ENCODE peak calls at places on chromosome 14, in five cellular contexts. One of them, this sample, is unnamed.

GRCh38 chr14:24398943-24399801 is at the start of gene NYNRIN:
- DNase-seq in breast epithelium: no peak
- DNase-seq in fibroblast of the aortic adventitia: peak; percentile 37
- DNase-seq in tibial artery: peak; percentile 78
- DNase-seq in choroid plexus epithelial cell: peak; percentile 40
- DNase-seq in this sample: no peak

GRCh38 chr14:61484826-61485584 is 163.6 kb downstream of the PRKCH start:
- DNase-seq in breast epithelium: no peak
- DNase-seq in fibroblast of the aortic adventitia: no peak
- DNase-seq in tibial artery: no peak
- DNase-seq in choroid plexus epithelial cell: no peak
- DNase-seq in this sample: no peak

GRCh38 chr14:33631021-33631420 is 319.9 kb downstream of the EGLN3 start:
- DNase-seq in breast epithelium: no peak
- DNase-seq in fibroblast of the aortic adventitia: peak; percentile 17
- DNase-seq in tibial artery: no peak
- DNase-seq in choroid plexus epithelial cell: no peak
- DNase-seq in this sample: no peak

GRCh38 chr14:42806909-42807315 is 1200.2 kb downstream of the LRFN5 start:
- DNase-seq in breast epithelium: no peak
- DNase-seq in fibroblast of the aortic adventitia: peak; percentile 73
- DNase-seq in tibial artery: no peak
- DNase-seq in choroid plexus epithelial cell: peak; percentile 78
- DNase-seq in this sample: no peak

GRCh38 chr14:62947291-62947690 is 98.0 kb downstream of the KCNH5 start:
- DNase-seq in breast epithelium: no peak
- DNase-seq in fibroblast of the aortic adventitia: no peak
- DNase-seq in tibial artery: no peak
- DNase-seq in choroid plexus epithelial cell: no peak
- DNase-seq in this sample: no peak

GRCh38 chr14:53536446-53536845 is 383.3 kb upstream of the DDHD1 start:
- DNase-seq in breast epithelium: no peak
- DNase-seq in fibroblast of the aortic adventitia: no peak
- DNase-seq in tibial artery: no peak
- DNase-seq in choroid plexus epithelial cell: no peak
- DNase-seq in this sample: no peak

GRCh38 chr14:67934851-67935250 is 115.3 kb downstream of the RAD51B start:
- DNase-seq in breast epithelium: no peak
- DNase-seq in fibroblast of the aortic adventitia: no peak
- DNase-seq in tibial artery: no peak
- DNase-seq in choroid plexus epithelial cell: no peak
- DNase-seq in this sample: no peak

GRCh38 chr14:23929822-23930294 is 23.7 kb upstream of the DHRS4 start:
- DNase-seq in breast epithelium: peak; percentile 54
- DNase-seq in fibroblast of the aortic adventitia: peak; percentile 74
- DNase-seq in tibial artery: peak; percentile 79
- DNase-seq in choroid plexus epithelial cell: peak; percentile 79
- DNase-seq in this sample: peak; percentile 81

GRCh38 chr14:22887990-22888378 is 5.0 kb downstream of the REM2 start:
- DNase-seq in breast epithelium: no peak
- DNase-seq in fibroblast of the aortic adventitia: no peak
- DNase-seq in tibial artery: peak; percentile 53
- DNase-seq in choroid plexus epithelial cell: no peak
- DNase-seq in this sample: peak; percentile 72

GRCh38 chr14:21257395-21258193 is 11.6 kb downstream of the HNRNPC start:
- DNase-seq in breast epithelium: no peak
- DNase-seq in fibroblast of the aortic adventitia: no peak
- DNase-seq in tibial artery: no peak
- DNase-seq in choroid plexus epithelial cell: peak; percentile 31
- DNase-seq in this sample: no peak

GRCh38 chr14:100282766-100283419 is 23.4 kb downstream of the SLC25A29 start:
- DNase-seq in breast epithelium: no peak
- DNase-seq in fibroblast of the aortic adventitia: no peak
- DNase-seq in tibial artery: no peak
- DNase-seq in choroid plexus epithelial cell: no peak
- DNase-seq in this sample: no peak

GRCh38 chr14:20998674-20999366 is at the start of gene SLC39A2:
- DNase-seq in breast epithelium: peak; percentile 66
- DNase-seq in fibroblast of the aortic adventitia: peak; percentile 73
- DNase-seq in tibial artery: peak; percentile 79
- DNase-seq in choroid plexus epithelial cell: peak; percentile 92
- DNase-seq in this sample: no peak

GRCh38 chr14:105879867-105880561 is 353.6 kb downstream of the TMEM121 start:
- DNase-seq in breast epithelium: no peak
- DNase-seq in fibroblast of the aortic adventitia: no peak
- DNase-seq in tibial artery: peak; percentile 60
- DNase-seq in choroid plexus epithelial cell: no peak
- DNase-seq in this sample: no peak

GRCh38 chr14:22977684-22978486 is 4.5 kb downstream of the AJUBA start:
- DNase-seq in breast epithelium: peak; percentile 66
- DNase-seq in fibroblast of the aortic adventitia: peak; percentile 84
- DNase-seq in tibial artery: peak; percentile 76
- DNase-seq in choroid plexus epithelial cell: peak; percentile 31
- DNase-seq in this sample: no peak

GRCh38 chr14:61064210-61064609 is 83.2 kb downstream of the SLC38A6 start:
- DNase-seq in breast epithelium: no peak
- DNase-seq in fibroblast of the aortic adventitia: no peak
- DNase-seq in tibial artery: no peak
- DNase-seq in choroid plexus epithelial cell: no peak
- DNase-seq in this sample: no peak

GRCh38 chr14:52307870-52308269 is 6.2 kb upstream of the PTGER2 start:
- DNase-seq in breast epithelium: no peak
- DNase-seq in fibroblast of the aortic adventitia: no peak
- DNase-seq in tibial artery: no peak
- DNase-seq in choroid plexus epithelial cell: no peak
- DNase-seq in this sample: no peak
- TF ChIP-seq CTCF in breast epithelium: no peak
- TF ChIP-seq CTCF in fibroblast of the aortic adventitia: no peak
- TF ChIP-seq CTCF in tibial artery: no peak
- TF ChIP-seq CTCF in choroid plexus epithelial cell: no peak
- TF ChIP-seq CTCF in this sample: no peak

GRCh38 chr14:76956253-76957090 is 72.0 kb downstream of the IRF2BPL start:
- DNase-seq in breast epithelium: peak; percentile 77
- DNase-seq in fibroblast of the aortic adventitia: peak; percentile 90
- DNase-seq in tibial artery: peak; percentile 97
- DNase-seq in choroid plexus epithelial cell: peak; percentile 77
- DNase-seq in this sample: peak; percentile 54
- TF ChIP-seq CTCF in breast epithelium: peak; percentile 18
- TF ChIP-seq CTCF in fibroblast of the aortic adventitia: no peak
- TF ChIP-seq CTCF in tibial artery: peak; percentile 21
- TF ChIP-seq CTCF in choroid plexus epithelial cell: no peak
- TF ChIP-seq CTCF in this sample: no peak

DNA sequence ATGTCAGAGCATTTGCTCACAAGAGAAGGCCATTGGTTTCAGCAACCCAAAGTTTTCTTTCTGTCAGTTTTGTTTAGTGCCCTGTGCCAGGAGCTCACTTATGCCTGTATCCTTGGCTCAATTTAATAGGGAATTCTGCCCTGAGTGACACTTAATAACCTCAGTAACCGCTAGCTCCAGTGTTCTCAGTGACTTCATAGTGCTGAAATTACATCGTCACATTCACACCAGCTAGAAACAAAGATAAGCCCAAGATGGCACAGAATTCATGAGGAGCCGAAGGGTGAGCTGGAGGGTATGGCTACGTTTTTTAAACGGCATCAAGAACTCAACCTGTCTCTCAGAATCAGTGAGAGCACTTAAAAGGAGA is 37.1 kb downstream of the PTGER2 start:
- DNase-seq in breast epithelium: no peak
- DNase-seq in fibroblast of the aortic adventitia: peak; percentile 66
- DNase-seq in tibial artery: no peak
- DNase-seq in choroid plexus epithelial cell: peak; percentile 41
- DNase-seq in this sample: no peak
- TF ChIP-seq CTCF in breast epithelium: no peak
- TF ChIP-seq CTCF in fibroblast of the aortic adventitia: no peak
- TF ChIP-seq CTCF in tibial artery: no peak
- TF ChIP-seq CTCF in choroid plexus epithelial cell: no peak
- TF ChIP-seq CTCF in this sample: no peak

GRCh38 chr14:31297701-31298344 is 90.2 kb upstream of the HECTD1 start:
- DNase-seq in breast epithelium: no peak
- DNase-seq in fibroblast of the aortic adventitia: peak; percentile 69
- DNase-seq in tibial artery: no peak
- DNase-seq in choroid plexus epithelial cell: peak; percentile 46
- DNase-seq in this sample: peak; percentile 23

GRCh38 chr14:31303654-31304053 is 96.1 kb upstream of the HECTD1 start:
- DNase-seq in breast epithelium: no peak
- DNase-seq in fibroblast of the aortic adventitia: no peak
- DNase-seq in tibial artery: no peak
- DNase-seq in choroid plexus epithelial cell: no peak
- DNase-seq in this sample: no peak

GRCh38 chr14:31297112-31297511 is 89.5 kb upstream of the HECTD1 start:
- DNase-seq in breast epithelium: no peak
- DNase-seq in fibroblast of the aortic adventitia: no peak
- DNase-seq in tibial artery: no peak
- DNase-seq in choroid plexus epithelial cell: no peak
- DNase-seq in this sample: no peak

GRCh38 chr14:31300883-31301282 is 93.3 kb upstream of the HECTD1 start:
- DNase-seq in breast epithelium: no peak
- DNase-seq in fibroblast of the aortic adventitia: no peak
- DNase-seq in tibial artery: no peak
- DNase-seq in choroid plexus epithelial cell: no peak
- DNase-seq in this sample: no peak

DNA sequence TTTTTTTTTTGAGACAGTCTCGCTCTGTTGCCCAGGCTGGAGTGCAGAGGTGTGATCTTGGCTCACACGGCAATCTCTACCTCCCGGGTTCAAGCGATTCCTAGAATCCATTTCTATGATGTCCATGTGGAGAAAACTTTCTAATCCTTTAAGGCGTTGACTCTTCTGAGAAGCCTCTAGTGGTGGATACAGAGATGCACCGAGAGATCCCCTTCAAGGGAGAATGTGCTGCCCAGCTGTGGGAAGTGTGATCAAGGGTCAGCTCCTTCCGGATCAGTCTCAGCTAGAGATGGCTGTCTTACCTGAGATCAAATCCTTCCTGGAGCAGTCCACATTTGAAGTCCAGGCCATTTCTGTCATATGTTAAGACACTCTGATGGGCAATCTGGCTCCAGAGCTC is 92.7 kb upstream of the HECTD1 start:
- DNase-seq in breast epithelium: no peak
- DNase-seq in fibroblast of the aortic adventitia: no peak
- DNase-seq in tibial artery: no peak
- DNase-seq in choroid plexus epithelial cell: peak; percentile 32
- DNase-seq in this sample: no peak
- TF ChIP-seq CTCF in breast epithelium: no peak
- TF ChIP-seq CTCF in fibroblast of the aortic adventitia: peak; percentile 15
- TF ChIP-seq CTCF in tibial artery: no peak
- TF ChIP-seq CTCF in choroid plexus epithelial cell: peak; percentile 50
- TF ChIP-seq CTCF in this sample: no peak

GRCh38 chr14:93619176-93619793 is 169.0 kb downstream of the PRIMA1 start:
- DNase-seq in breast epithelium: no peak
- DNase-seq in fibroblast of the aortic adventitia: peak; percentile 57
- DNase-seq in tibial artery: no peak
- DNase-seq in choroid plexus epithelial cell: peak; percentile 71
- DNase-seq in this sample: peak; percentile 49
- TF ChIP-seq CTCF in breast epithelium: peak; percentile 38
- TF ChIP-seq CTCF in fibroblast of the aortic adventitia: peak; percentile 47
- TF ChIP-seq CTCF in tibial artery: peak; percentile 28
- TF ChIP-seq CTCF in choroid plexus epithelial cell: peak; percentile 77
- TF ChIP-seq CTCF in this sample: peak; percentile 63

DNA sequence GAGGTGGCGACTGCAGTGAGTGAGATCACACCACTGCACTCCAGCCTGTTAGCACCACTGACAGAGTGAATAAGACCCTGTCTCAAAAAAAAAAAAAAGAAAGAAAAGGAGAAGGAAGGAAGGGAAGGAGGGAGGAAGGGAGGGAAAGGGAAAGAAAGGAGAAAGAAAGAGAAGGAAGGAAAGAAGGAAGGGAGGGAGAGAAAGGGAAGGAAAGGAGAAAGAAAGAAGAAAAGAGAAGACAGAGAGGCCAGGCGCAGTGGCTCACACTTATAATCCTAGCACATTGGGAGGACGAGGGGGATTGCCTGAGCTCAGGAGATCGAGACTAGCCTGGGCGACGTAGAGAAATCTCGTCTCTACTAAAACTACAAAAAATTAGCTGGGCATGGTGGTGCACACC is 13.2 kb downstream of the DCAF5 start:
- DNase-seq in breast epithelium: no peak
- DNase-seq in fibroblast of the aortic adventitia: no peak
- DNase-seq in tibial artery: no peak
- DNase-seq in choroid plexus epithelial cell: no peak
- DNase-seq in this sample: no peak
- TF ChIP-seq CTCF in breast epithelium: no peak
- TF ChIP-seq CTCF in fibroblast of the aortic adventitia: no peak
- TF ChIP-seq CTCF in tibial artery: no peak
- TF ChIP-seq CTCF in choroid plexus epithelial cell: no peak
- TF ChIP-seq CTCF in this sample: no peak

DNA sequence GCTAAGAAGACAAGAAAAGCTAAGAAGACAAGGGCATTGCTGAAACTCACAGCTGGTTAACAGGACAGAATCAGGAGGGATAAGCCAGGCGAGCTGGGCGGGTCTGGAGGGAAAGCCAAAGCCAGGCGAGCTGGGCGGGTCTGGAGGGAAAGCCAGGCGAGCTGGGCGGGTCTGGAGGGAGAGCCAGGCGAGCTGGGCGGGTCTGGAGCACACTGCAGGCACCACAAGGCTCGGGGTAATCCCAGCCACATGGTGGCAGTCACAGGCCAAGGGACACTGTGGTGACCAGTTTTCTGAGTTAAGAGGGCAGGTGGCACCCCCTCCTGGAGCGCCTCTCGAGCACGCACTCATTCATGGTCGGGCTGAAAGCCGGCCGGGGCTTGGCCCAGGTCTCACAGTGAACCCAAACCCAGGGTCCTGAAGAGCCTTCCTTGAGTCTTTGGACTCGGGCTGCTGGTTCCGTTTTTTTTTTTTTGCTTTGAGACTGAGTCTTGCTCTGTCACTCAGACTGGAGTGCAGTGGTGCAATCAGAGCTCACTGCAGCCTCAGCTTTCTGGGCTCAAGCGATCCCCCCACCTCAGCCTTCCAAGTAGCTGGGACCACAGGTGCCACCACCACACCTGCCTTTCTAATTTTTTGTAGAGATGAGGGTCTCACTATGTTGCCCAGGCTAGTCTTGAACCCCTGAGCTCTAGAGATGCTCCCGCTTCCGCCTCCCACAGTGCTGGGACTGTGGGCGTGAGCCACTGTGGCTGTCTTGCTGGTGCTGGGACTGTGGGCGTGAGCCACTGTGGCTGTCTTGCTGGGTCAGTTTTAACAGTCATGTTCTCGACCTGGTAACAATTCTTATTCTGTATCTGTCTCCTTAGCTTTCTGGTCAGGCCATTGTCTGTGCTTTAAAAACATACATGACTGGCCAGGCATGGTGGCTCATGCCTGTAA is 40.2 kb downstream of the HSP90AA1 start:
- DNase-seq in breast epithelium: peak; percentile 90
- DNase-seq in fibroblast of the aortic adventitia: peak; percentile 74
- DNase-seq in tibial artery: peak; percentile 95
- DNase-seq in choroid plexus epithelial cell: peak; percentile 28
- DNase-seq in this sample: peak; percentile 42
- TF ChIP-seq CTCF in breast epithelium: peak; percentile 60
- TF ChIP-seq CTCF in fibroblast of the aortic adventitia: peak; percentile 32
- TF ChIP-seq CTCF in tibial artery: peak; percentile 56
- TF ChIP-seq CTCF in choroid plexus epithelial cell: peak; percentile 7
- TF ChIP-seq CTCF in this sample: peak; percentile 26

GRCh38 chr14:95703341-95703740 is 10.6 kb downstream of the TCL1A start:
- DNase-seq in breast epithelium: no peak
- DNase-seq in fibroblast of the aortic adventitia: no peak
- DNase-seq in tibial artery: no peak
- DNase-seq in choroid plexus epithelial cell: no peak
- DNase-seq in this sample: no peak
- TF ChIP-seq CTCF in breast epithelium: no peak
- TF ChIP-seq CTCF in fibroblast of the aortic adventitia: no peak
- TF ChIP-seq CTCF in tibial artery: no peak
- TF ChIP-seq CTCF in choroid plexus epithelial cell: no peak
- TF ChIP-seq CTCF in this sample: no peak

GRCh38 chr14:30185832-30186231 is 258.2 kb upstream of the PRKD1 start:
- DNase-seq in breast epithelium: no peak
- DNase-seq in fibroblast of the aortic adventitia: no peak
- DNase-seq in tibial artery: no peak
- DNase-seq in choroid plexus epithelial cell: no peak
- DNase-seq in this sample: no peak
- TF ChIP-seq CTCF in breast epithelium: no peak
- TF ChIP-seq CTCF in fibroblast of the aortic adventitia: peak; percentile 27
- TF ChIP-seq CTCF in tibial artery: no peak
- TF ChIP-seq CTCF in choroid plexus epithelial cell: no peak
- TF ChIP-seq CTCF in this sample: no peak